ENCODE peak calls at places on chromosomes 7 and 10, in six cellular contexts. One of them, this sample, is unnamed.

GRCh38 chr7:132333301-132333700 is 243.0 kb downstream of the PLXNA4 start:
- DNase-seq in K562: no peak
- DNase-seq in transverse colon: no peak
- DNase-seq in SK-N-MC: no peak
- DNase-seq in Panc1: no peak
- DNase-seq in sigmoid colon: no peak
- DNase-seq in this sample: no peak

GRCh38 chr7:52842192-52842900 is 193.1 kb upstream of the POM121L12 start:
- DNase-seq in SK-N-MC: no peak
- DNase-seq in sigmoid colon: no peak
- DNase-seq in transverse colon: no peak
- DNase-seq in Panc1: no peak
- DNase-seq in K562: no peak
- DNase-seq in this sample: peak

GRCh38 chr10:52768114-52768532 is 4.5 kb downstream of the MBL2 start:
- DNase-seq in K562: no peak
- DNase-seq in SK-N-MC: no peak
- DNase-seq in transverse colon: no peak
- DNase-seq in sigmoid colon: no peak
- DNase-seq in Panc1: no peak
- DNase-seq in this sample: no peak

GRCh38 chr7:44678468-44679179 is 70.0 kb upstream of the ZMIZ2 start:
- DNase-seq in Panc1: no peak
- DNase-seq in K562: no peak
- DNase-seq in SK-N-MC: peak
- DNase-seq in sigmoid colon: no peak
- DNase-seq in transverse colon: no peak
- DNase-seq in this sample: no peak

GRCh38 chr10:129090618-129091366 is 376.2 kb upstream of the MGMT start:
- DNase-seq in Panc1: no peak
- DNase-seq in transverse colon: no peak
- DNase-seq in SK-N-MC: no peak
- DNase-seq in sigmoid colon: no peak
- DNase-seq in K562: no peak
- DNase-seq in this sample: no peak

GRCh38 chr10:102596506-102596971 is 47.7 kb upstream of the TRIM8 start:
- DNase-seq in transverse colon: peak
- DNase-seq in K562: peak
- DNase-seq in SK-N-MC: no peak
- DNase-seq in sigmoid colon: peak
- DNase-seq in Panc1: peak
- DNase-seq in this sample: peak

GRCh38 chr10:126917975-126918908 is 13.0 kb downstream of the DOCK1 start:
- DNase-seq in SK-N-MC: no peak
- DNase-seq in transverse colon: no peak
- DNase-seq in sigmoid colon: peak
- DNase-seq in K562: no peak
- DNase-seq in Panc1: no peak
- DNase-seq in this sample: peak

GRCh38 chr10:109892885-109893284 is 30.4 kb downstream of the XPNPEP1 start:
- DNase-seq in Panc1: no peak
- DNase-seq in SK-N-MC: no peak
- DNase-seq in transverse colon: no peak
- DNase-seq in K562: no peak
- DNase-seq in sigmoid colon: peak
- DNase-seq in this sample: no peak

GRCh38 chr7:100683659-100684533 is 10.2 kb downstream of the GIGYF1 start:
- DNase-seq in K562: peak
- DNase-seq in SK-N-MC: no peak
- DNase-seq in sigmoid colon: no peak
- DNase-seq in Panc1: no peak
- DNase-seq in transverse colon: no peak
- DNase-seq in this sample: peak

GRCh38 chr7:46713868-46714596 is 793.0 kb upstream of the IGFBP3 start:
- DNase-seq in K562: no peak
- DNase-seq in SK-N-MC: no peak
- DNase-seq in sigmoid colon: no peak
- DNase-seq in Panc1: no peak
- DNase-seq in transverse colon: peak
- DNase-seq in this sample: no peak

GRCh38 chr7:134854816-134855215 is 75.4 kb downstream of the CALD1 start:
- DNase-seq in sigmoid colon: no peak
- DNase-seq in SK-N-MC: no peak
- DNase-seq in Panc1: no peak
- DNase-seq in K562: no peak
- DNase-seq in transverse colon: no peak
- DNase-seq in this sample: no peak

GRCh38 chr7:129690701-129691100 is 79.2 kb downstream of the NRF1 start:
- DNase-seq in SK-N-MC: no peak
- DNase-seq in sigmoid colon: no peak
- DNase-seq in transverse colon: no peak
- DNase-seq in Panc1: no peak
- DNase-seq in K562: no peak
- DNase-seq in this sample: no peak

GRCh38 chr7:78473902-78474301 is 675.3 kb downstream of the PHTF2 start:
- DNase-seq in SK-N-MC: no peak
- DNase-seq in sigmoid colon: no peak
- DNase-seq in transverse colon: no peak
- DNase-seq in Panc1: no peak
- DNase-seq in K562: no peak
- DNase-seq in this sample: peak

GRCh38 chr10:122147731-122148130 is 123.4 kb upstream of the BTBD16 start:
- DNase-seq in SK-N-MC: no peak
- DNase-seq in transverse colon: no peak
- DNase-seq in sigmoid colon: no peak
- DNase-seq in Panc1: no peak
- DNase-seq in K562: no peak
- DNase-seq in this sample: no peak

GRCh38 chr7:133139350-133139749 is 57.5 kb upstream of the CHCHD3 start:
- DNase-seq in K562: no peak
- DNase-seq in Panc1: no peak
- DNase-seq in sigmoid colon: no peak
- DNase-seq in transverse colon: no peak
- DNase-seq in SK-N-MC: no peak
- DNase-seq in this sample: no peak

GRCh38 chr7:100390286-100391028 is 17.2 kb downstream of the PILRA start:
- DNase-seq in K562: no peak
- DNase-seq in Panc1: no peak
- DNase-seq in SK-N-MC: no peak
- DNase-seq in sigmoid colon: no peak
- DNase-seq in transverse colon: no peak
- DNase-seq in this sample: no peak

GRCh38 chr10:71747039-71747807 is 26.1 kb downstream of the VSIR start:
- DNase-seq in K562: no peak
- DNase-seq in sigmoid colon: no peak
- DNase-seq in transverse colon: no peak
- DNase-seq in Panc1: no peak
- DNase-seq in SK-N-MC: no peak
- DNase-seq in this sample: no peak

GRCh38 chr10:13930123-13930522 is 343.4 kb downstream of the PRPF18 start:
- DNase-seq in K562: peak
- DNase-seq in Panc1: no peak
- DNase-seq in transverse colon: no peak
- DNase-seq in SK-N-MC: no peak
- DNase-seq in sigmoid colon: no peak
- DNase-seq in this sample: no peak

GRCh38 chr7:31027161-31027965 is 24.7 kb upstream of the ADCYAP1R1 start:
- DNase-seq in Panc1: no peak
- DNase-seq in K562: no peak
- DNase-seq in transverse colon: peak
- DNase-seq in SK-N-MC: peak
- DNase-seq in sigmoid colon: peak
- DNase-seq in this sample: peak

GRCh38 chr7:54565432-54565831 is 23.3 kb downstream of the VSTM2A start:
- DNase-seq in SK-N-MC: no peak
- DNase-seq in transverse colon: no peak
- DNase-seq in sigmoid colon: no peak
- DNase-seq in K562: no peak
- DNase-seq in Panc1: no peak
- DNase-seq in this sample: no peak

GRCh38 chr10:11141571-11142091 is 124.0 kb downstream of the CELF2 start:
- DNase-seq in Panc1: no peak
- DNase-seq in transverse colon: peak
- DNase-seq in sigmoid colon: no peak
- DNase-seq in SK-N-MC: no peak
- DNase-seq in K562: peak
- DNase-seq in this sample: no peak

GRCh38 chr7:46806856-46807255 is 775.1 kb downstream of the TNS3 start:
- DNase-seq in transverse colon: no peak
- DNase-seq in K562: no peak
- DNase-seq in Panc1: no peak
- DNase-seq in SK-N-MC: no peak
- DNase-seq in sigmoid colon: no peak
- DNase-seq in this sample: no peak

GRCh38 chr7:4129481-4130122 is 552.5 kb upstream of the FOXK1 start:
- DNase-seq in transverse colon: no peak
- DNase-seq in SK-N-MC: no peak
- DNase-seq in K562: no peak
- DNase-seq in sigmoid colon: peak
- DNase-seq in Panc1: no peak
- DNase-seq in this sample: peak

GRCh38 chr7:43535031-43535451 is 47.9 kb upstream of the STK17A start:
- DNase-seq in SK-N-MC: no peak
- DNase-seq in Panc1: no peak
- DNase-seq in sigmoid colon: no peak
- DNase-seq in K562: no peak
- DNase-seq in transverse colon: no peak
- DNase-seq in this sample: no peak

GRCh38 chr10:102593074-102593803 is 51.0 kb upstream of the TRIM8 start:
- DNase-seq in SK-N-MC: no peak
- DNase-seq in K562: peak
- DNase-seq in sigmoid colon: no peak
- DNase-seq in Panc1: no peak
- DNase-seq in transverse colon: no peak
- DNase-seq in this sample: no peak

GRCh38 chr10:122126763-122127659 is 138.0 kb downstream of the TACC2 start:
- DNase-seq in transverse colon: no peak
- DNase-seq in SK-N-MC: no peak
- DNase-seq in K562: no peak
- DNase-seq in sigmoid colon: peak
- DNase-seq in Panc1: no peak
- DNase-seq in this sample: no peak

GRCh38 chr7:148714498-148714897 is 15.8 kb downstream of the CUL1 start:
- DNase-seq in Panc1: no peak
- DNase-seq in sigmoid colon: no peak
- DNase-seq in transverse colon: no peak
- DNase-seq in SK-N-MC: no peak
- DNase-seq in K562: no peak
- DNase-seq in this sample: no peak

GRCh38 chr7:148715027-148715426 is 16.3 kb downstream of the CUL1 start:
- DNase-seq in Panc1: no peak
- DNase-seq in sigmoid colon: no peak
- DNase-seq in SK-N-MC: no peak
- DNase-seq in K562: no peak
- DNase-seq in transverse colon: no peak
- DNase-seq in this sample: no peak

GRCh38 chr7:148718431-148718830 is 19.7 kb downstream of the CUL1 start:
- DNase-seq in K562: no peak
- DNase-seq in SK-N-MC: no peak
- DNase-seq in sigmoid colon: no peak
- DNase-seq in Panc1: no peak
- DNase-seq in transverse colon: no peak
- DNase-seq in this sample: no peak

GRCh38 chr7:148719753-148720152 is 21.1 kb downstream of the CUL1 start:
- DNase-seq in sigmoid colon: no peak
- DNase-seq in Panc1: no peak
- DNase-seq in SK-N-MC: no peak
- DNase-seq in K562: no peak
- DNase-seq in transverse colon: no peak
- DNase-seq in this sample: no peak

GRCh38 chr7:148717266-148717793 is 18.6 kb downstream of the CUL1 start:
- DNase-seq in sigmoid colon: no peak
- DNase-seq in K562: no peak
- DNase-seq in Panc1: no peak
- DNase-seq in SK-N-MC: no peak
- DNase-seq in transverse colon: no peak
- DNase-seq in this sample: no peak
- H3K4me3 ChIP-seq in sigmoid colon: no peak
- H3K4me3 ChIP-seq in K562: no peak
- H3K4me3 ChIP-seq in Panc1: no peak
- H3K4me3 ChIP-seq in SK-N-MC: no peak
- H3K4me3 ChIP-seq in transverse colon: no peak
- H3K4me3 ChIP-seq in this sample: no peak

GRCh38 chr7:128100949-128101713 is 69.9 kb upstream of the LRRC4 start:
- DNase-seq in sigmoid colon: no peak
- DNase-seq in K562: no peak
- DNase-seq in Panc1: no peak
- DNase-seq in transverse colon: no peak
- DNase-seq in SK-N-MC: no peak
- DNase-seq in this sample: no peak
- TF ChIP-seq POLR2AphosphoS5 in sigmoid colon: no peak
- TF ChIP-seq POLR2AphosphoS5 in K562: peak
- TF ChIP-seq POLR2AphosphoS5 in Panc1: no peak
- TF ChIP-seq POLR2AphosphoS5 in transverse colon: no peak
- TF ChIP-seq POLR2AphosphoS5 in SK-N-MC: no peak
- TF ChIP-seq POLR2AphosphoS5 in this sample: peak

DNA sequence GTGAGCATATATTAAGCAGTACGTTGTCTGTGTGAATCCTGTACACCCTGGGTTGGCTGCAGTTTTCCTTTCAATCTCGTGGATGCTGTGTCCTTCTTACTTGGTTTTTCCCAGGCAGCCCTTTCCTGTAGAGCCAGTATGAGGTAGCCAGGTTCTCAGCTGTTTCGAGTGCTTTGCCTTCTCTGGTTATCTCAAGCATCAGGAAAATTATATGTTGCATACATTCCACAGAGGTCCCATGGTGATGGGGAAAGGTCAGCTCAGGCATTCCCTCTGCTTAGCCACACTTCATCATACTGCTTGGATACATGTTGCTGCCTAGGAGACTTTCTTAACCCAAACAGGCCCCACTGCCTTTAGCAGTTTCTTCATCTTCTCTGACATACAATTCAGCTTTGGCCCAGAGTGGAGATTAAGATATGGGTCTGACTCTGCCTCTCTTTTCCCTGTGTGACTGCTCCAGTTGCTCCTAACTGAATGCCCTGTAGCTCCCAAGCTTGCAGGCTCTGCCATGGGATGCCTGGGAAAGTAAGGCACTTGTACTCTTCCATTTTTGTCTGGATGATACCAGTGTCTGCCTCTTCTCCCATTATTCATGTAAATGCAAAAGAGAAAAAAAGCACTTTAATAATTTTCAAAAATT is 11.3 kb downstream of the GNAI1 start:
- DNase-seq in K562: no peak
- DNase-seq in transverse colon: no peak
- DNase-seq in sigmoid colon: no peak
- DNase-seq in SK-N-MC: no peak
- DNase-seq in Panc1: no peak
- DNase-seq in this sample: no peak
- H3K4me3 ChIP-seq in K562: no peak
- H3K4me3 ChIP-seq in transverse colon: no peak
- H3K4me3 ChIP-seq in sigmoid colon: no peak
- H3K4me3 ChIP-seq in SK-N-MC: no peak
- H3K4me3 ChIP-seq in Panc1: no peak
- H3K4me3 ChIP-seq in this sample: peak

DNA sequence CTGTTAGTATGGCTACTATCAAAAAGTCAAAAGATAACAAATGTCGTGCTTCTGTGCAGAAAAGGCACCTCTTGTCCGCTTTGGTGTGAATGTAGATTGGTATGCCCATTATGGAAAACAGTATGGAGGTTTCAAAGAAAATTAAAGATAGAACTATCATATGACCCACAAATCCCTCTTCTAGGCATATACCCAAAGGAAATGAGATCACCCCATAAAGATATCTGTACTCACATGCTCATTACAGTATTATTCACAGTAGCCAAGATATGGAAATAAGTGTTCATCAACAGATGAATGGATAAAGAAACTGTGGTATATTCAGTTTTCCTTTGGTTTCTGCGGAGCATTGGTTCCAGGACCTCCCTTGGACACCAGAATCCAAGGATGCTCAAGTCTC is 180.5 kb upstream of the PPP1R3A start:
- DNase-seq in Panc1: no peak
- DNase-seq in K562: no peak
- DNase-seq in SK-N-MC: no peak
- DNase-seq in sigmoid colon: no peak
- DNase-seq in transverse colon: no peak
- DNase-seq in this sample: no peak
- TF ChIP-seq POLR2AphosphoS5 in Panc1: no peak
- TF ChIP-seq POLR2AphosphoS5 in K562: no peak
- TF ChIP-seq POLR2AphosphoS5 in SK-N-MC: no peak
- TF ChIP-seq POLR2AphosphoS5 in sigmoid colon: no peak
- TF ChIP-seq POLR2AphosphoS5 in transverse colon: no peak
- TF ChIP-seq POLR2AphosphoS5 in this sample: no peak